ENCODE peak calls at places on chromosomes 12 and 14, in six cellular contexts. X is neuronal stem cell, T is trophoblast cell, U is mesendoderm, I is mesenchymal stem cell, J is H1. A is an unnamed sample.
A peak's percentile ranks its signal among the peaks of the same experiment; 100 is the strongest.

GRCh38 chr12:54658306-54659264 is 10.4 kb upstream of the DCD start:
- DNase-seq in J (peak; percentile 87), X (no peak), U (peak; percentile 89), I (no peak), T (peak; percentile 94), A (peak; percentile 6)

GRCh38 chr12:22935501-22935900 is 310.5 kb downstream of the ETNK1 start:
- DNase-seq in J (no peak), X (no peak), I (no peak), T (peak; percentile 87), U (no peak), A (no peak)

GRCh38 chr12:64083285-64084210 is 138.5 kb downstream of the KICS2 start:
- DNase-seq in X (no peak), J (no peak), I (peak; percentile 77), U (no peak), T (no peak), A (peak; percentile 95)

GRCh38 chr12:3538691-3539030 is 47.7 kb downstream of the PRMT8 start:
- DNase-seq in J (no peak), I (no peak), X (no peak), U (no peak), T (no peak), A (no peak)

GRCh38 chr12:64392221-64392620 is 1.7 kb upstream of the C12orf56 start:
- DNase-seq in T (peak; percentile 51), I (peak; percentile 56), J (no peak), U (peak; percentile 63), X (no peak), A (peak; percentile 56)

GRCh38 chr12:52515927-52516831 is 4.0 kb downstream of the KRT5 start:
- DNase-seq in T (peak; percentile 41), J (peak; percentile 16), X (no peak), I (no peak), U (no peak), A (no peak)

GRCh38 chr14:96086574-96087077 is 47.5 kb downstream of the C14orf132 start:
- DNase-seq in J (no peak), T (peak; percentile 79), X (no peak), U (no peak), I (no peak), A (peak; percentile 25)

GRCh38 chr12:86613306-86613705 is 357.1 kb upstream of the MGAT4C start:
- DNase-seq in J (no peak), T (no peak), U (no peak), I (no peak), X (no peak), A (no peak)

GRCh38 chr14:69325646-69326265 is 65.8 kb downstream of the GALNT16 start:
- DNase-seq in I (no peak), X (no peak), U (no peak), J (no peak), T (no peak), A (no peak)

GRCh38 chr12:16833376-16833775 is 227.4 kb upstream of the LMO3 start:
- DNase-seq in U (no peak), I (no peak), J (no peak), X (no peak), T (no peak), A (no peak)

GRCh38 chr12:97680751-97681150 is 218.1 kb downstream of the RMST start:
- DNase-seq in I (no peak), U (no peak), X (no peak), T (no peak), J (no peak), A (no peak)

GRCh38 chr12:113919791-113920190 is 46.3 kb downstream of the RBM19 start:
- DNase-seq in J (no peak), U (no peak), T (no peak), I (no peak), X (no peak), A (no peak)
- H2BK120ac ChIP-seq in J (no peak overlapping the region), U (no peak overlapping the region), T (no peak overlapping the region), I (no peak overlapping the region), X (no peak overlapping the region), A (no peak overlapping the region)

GRCh38 chr12:116318738-116319050 is 41.2 kb upstream of the MED13L start:
- DNase-seq in I (no peak), U (no peak), T (no peak), J (no peak), X (no peak), A (no peak)
- H3K4me3 ChIP-seq in I (no peak overlapping the region), U (no peak overlapping the region), T (no peak overlapping the region), J (no peak overlapping the region), X (no peak overlapping the region), A (no peak overlapping the region)

DNA sequence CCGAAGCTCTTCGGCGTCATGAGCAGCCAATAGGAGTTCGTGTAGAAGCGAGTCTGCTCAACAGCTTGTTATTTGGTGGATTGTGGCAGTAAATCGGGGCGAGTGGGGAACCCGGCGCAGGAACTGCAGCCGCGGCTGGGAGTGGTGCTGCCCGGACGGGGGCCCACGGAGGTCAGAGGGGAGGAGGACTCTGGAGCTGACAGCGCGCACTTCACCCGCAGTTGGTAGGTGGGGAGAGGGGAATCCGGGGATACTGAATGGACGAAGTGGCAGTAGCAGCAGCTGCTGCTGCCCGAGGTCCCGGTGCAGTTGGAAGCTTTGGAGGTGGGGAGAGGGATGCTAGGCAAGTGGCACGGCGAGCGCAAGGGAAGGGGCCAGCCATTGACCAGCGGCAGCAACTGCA is at the start of gene ARID4A:
- DNase-seq in U (no peak), X (no peak), T (peak; percentile 4), J (peak; percentile 81), I (no peak), A (no peak)
- H2BK120ac ChIP-seq in U (peak within 1 kb of the TSS; percentile 46), X (peak within 1 kb of the TSS; percentile 47), T (peak within 1 kb of the TSS; percentile 56), J (no peak within 1 kb of the TSS), I (peak within 1 kb of the TSS; percentile 65), A (peak within 1 kb of the TSS; percentile 84)

DNA sequence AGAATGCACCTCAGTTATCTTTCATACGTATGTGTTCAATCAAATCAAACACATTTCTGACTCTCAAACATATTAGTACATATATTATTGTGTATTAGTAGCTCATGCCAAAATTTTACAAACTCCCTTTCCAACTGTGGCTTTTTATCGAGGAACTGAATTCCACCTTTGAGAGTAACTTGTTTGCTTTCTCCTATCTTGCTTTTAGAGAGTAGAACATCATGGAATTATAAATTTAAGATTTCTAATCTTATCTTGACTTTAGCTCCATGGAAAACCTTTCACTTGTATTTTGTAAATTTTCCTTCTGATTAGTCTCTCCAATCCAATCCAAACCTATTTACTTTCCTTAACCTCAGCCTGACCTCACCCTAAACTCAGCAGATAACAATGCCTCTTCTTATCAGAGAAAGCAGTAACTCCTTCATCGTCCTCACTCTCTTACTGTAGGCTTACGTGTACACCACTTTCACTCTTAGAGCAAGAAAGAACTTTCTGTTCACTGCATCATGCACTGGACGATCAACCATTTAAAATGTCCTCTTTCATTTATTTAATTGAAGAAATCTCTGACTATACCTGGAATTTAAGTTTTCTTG is 164.5 kb downstream of the TMTC3 start:
- DNase-seq in J (no peak), X (no peak), U (no peak), I (no peak), T (no peak), A (no peak)
- H3K4me3 ChIP-seq in J (no peak overlapping the region), X (no peak overlapping the region), U (no peak overlapping the region), I (no peak overlapping the region), T (no peak overlapping the region), A (no peak overlapping the region)

GRCh38 chr12:19822476-19822875 is 383.2 kb downstream of the AEBP2 start:
- DNase-seq in U (no peak), J (no peak), T (no peak), X (no peak), I (no peak), A (no peak)
- H2BK120ac ChIP-seq in U (no peak overlapping the region), J (no peak overlapping the region), T (no peak overlapping the region), X (no peak overlapping the region), I (no peak overlapping the region), A (no peak overlapping the region)

GRCh38 chr12:56333679-56334489 is at the start of gene PAN2:
- DNase-seq in J (peak; percentile 92), X (peak; percentile 91), U (peak; percentile 99), I (peak; percentile 97), T (peak; percentile 92), A (peak; percentile 97)
- H3K4me3 ChIP-seq in J (peak within 1 kb of the TSS; percentile 65), X (peak within 1 kb of the TSS; percentile 66), U (peak within 1 kb of the TSS; percentile 71), I (peak within 1 kb of the TSS; percentile 52), T (peak within 1 kb of the TSS; percentile 67), A (peak within 1 kb of the TSS; percentile 56)